ENCODE peak calls at places on chromosomes 3 and 15, in six cellular contexts. K, V, E, W, C and D are unnamed samples.

GRCh38 chr3:71652786-71653419 is 69.4 kb upstream of the FOXP1 start:
- DNase-seq in K (peak), V (no peak), E (no peak), W (peak), C (peak), D (peak)

GRCh38 chr15:59140422-59141226 is 35.7 kb downstream of the CCNB2 start:
- DNase-seq in K (no peak), V (no peak), E (no peak), W (no peak), C (no peak), D (peak)

GRCh38 chr3:133703915-133704314 is 42.2 kb upstream of the TOPBP1 start:
- DNase-seq in K (no peak), V (no peak), E (no peak), W (no peak), C (no peak), D (no peak)

GRCh38 chr15:90036806-90037509 is 35.8 kb downstream of the ZNF710 start:
- DNase-seq in K (no peak), V (no peak), E (no peak), W (no peak), C (no peak), D (no peak)

GRCh38 chr15:96331942-96332853 is 1.7 kb downstream of the NR2F2 start:
- DNase-seq in K (no peak), V (no peak), E (no peak), W (peak), C (no peak), D (no peak)

GRCh38 chr3:61594978-61595687 is 33.8 kb downstream of the PTPRG start:
- DNase-seq in K (no peak), V (no peak), E (no peak), W (peak), C (no peak), D (no peak)

GRCh38 chr3:184778426-184779332 is 33.3 kb upstream of the VPS8 start:
- DNase-seq in K (no peak), V (no peak), E (no peak), W (no peak), C (no peak), D (no peak)

GRCh38 chr3:147963711-147964110 is 554.5 kb downstream of the ZIC1 start:
- DNase-seq in K (no peak), V (no peak), E (no peak), W (no peak), C (peak), D (no peak)

GRCh38 chr3:78858910-78859309 is 908.9 kb downstream of the ROBO1 start:
- DNase-seq in K (no peak), V (no peak), E (no peak), W (no peak), C (no peak), D (no peak)

GRCh38 chr3:112689385-112689784 is 48.4 kb upstream of the CCDC80 start:
- DNase-seq in K (no peak), V (no peak), E (no peak), W (no peak), C (no peak), D (no peak)

GRCh38 chr3:101803152-101803782 is 24.3 kb downstream of the NXPE3 start:
- DNase-seq in K (peak), V (no peak), E (no peak), W (peak), C (peak), D (no peak)

GRCh38 chr15:92809880-92810361 is 90.2 kb upstream of the CHD2 start:
- DNase-seq in K (peak), V (peak), E (no peak), W (peak), C (no peak), D (no peak)

GRCh38 chr3:52176951-52177700 is 20.8 kb upstream of the ALAS1 start:
- DNase-seq in K (no peak), V (no peak), E (no peak), W (no peak), C (no peak), D (no peak)

GRCh38 chr15:47888721-47889120 is 171.4 kb downstream of the SEMA6D start:
- DNase-seq in K (no peak), V (no peak), E (no peak), W (no peak), C (no peak), D (no peak)

GRCh38 chr15:58159827-58160386 is 21.7 kb downstream of the AQP9 start:
- DNase-seq in K (no peak), V (no peak), E (no peak), W (no peak), C (no peak), D (no peak)

DNA sequence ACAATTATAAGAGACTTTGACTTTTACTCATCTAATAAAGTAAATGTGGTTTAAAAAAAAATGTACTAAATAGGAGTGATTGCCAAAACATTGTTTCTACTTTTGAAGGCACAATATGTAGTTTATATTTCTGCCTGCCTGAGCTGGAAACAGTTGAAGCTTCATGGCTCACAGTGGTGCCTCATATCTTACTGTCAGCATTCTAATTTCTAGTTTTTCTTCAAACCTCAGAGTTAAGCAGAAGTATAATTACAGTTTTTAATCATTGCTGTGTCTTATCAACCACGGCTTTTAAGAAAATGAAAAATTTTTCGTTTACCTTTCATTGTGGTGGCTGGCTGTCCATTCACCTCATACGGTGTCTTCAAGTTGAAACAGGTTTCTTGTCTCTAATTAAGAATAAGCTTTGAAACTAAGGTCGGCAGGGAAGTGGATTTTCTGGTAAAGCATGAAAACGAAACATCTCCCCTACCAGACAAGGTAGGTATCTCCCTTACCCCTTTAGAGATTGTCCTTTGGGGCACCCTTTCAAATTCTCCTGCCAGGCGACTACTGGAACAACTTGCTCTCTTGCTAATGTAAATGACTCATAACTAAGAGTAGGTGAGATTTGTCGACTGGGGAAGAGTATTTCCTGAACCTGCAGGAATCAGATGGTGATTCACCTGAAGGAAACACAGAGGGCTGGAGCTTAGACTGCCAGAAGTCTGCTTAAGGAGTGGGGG is at the start of gene GPR87:
- DNase-seq in K (no peak), V (no peak), E (no peak), W (no peak), C (no peak), D (peak)
- H3K4me3 ChIP-seq in K (no peak), V (no peak), E (no peak), W (no peak), C (no peak), D (peak)

GRCh38 chr3:149886957-149887356 is 73.9 kb downstream of the RNF13 start:
- DNase-seq in K (no peak), V (no peak), E (no peak), W (no peak), C (no peak), D (no peak)
- TF ChIP-seq CTCF in K (no peak), V (no peak), E (no peak), W (no peak), C (no peak), D (no peak)

GRCh38 chr3:161070980-161071663 is 34.0 kb downstream of the B3GALNT1 start:
- DNase-seq in K (no peak), V (no peak), E (no peak), W (no peak), C (no peak), D (no peak)
- H3K4me3 ChIP-seq in K (no peak), V (no peak), E (no peak), W (no peak), C (no peak), D (no peak)

GRCh38 chr15:63166219-63166618 is 8.9 kb upstream of the RPS27L start:
- DNase-seq in K (no peak), V (no peak), E (no peak), W (peak), C (no peak), D (no peak)
- TF ChIP-seq CTCF in K (no peak), V (peak), E (no peak), W (peak), C (no peak), D (no peak)

GRCh38 chr15:80403712-80404056 is 498 bp upstream of the ARNT2 start:
- DNase-seq in K (no peak), V (no peak), E (no peak), W (no peak), C (no peak), D (no peak)
- H3K4me3 ChIP-seq in K (peak), V (peak), E (peak), W (peak), C (peak), D (peak)

GRCh38 chr3:38843898-38844297 is 27.9 kb upstream of the SCN10A start:
- DNase-seq in K (no peak), V (no peak), E (no peak), W (peak), C (peak), D (no peak)
- TF ChIP-seq CTCF in K (no peak), V (peak), E (peak), W (peak), C (peak), D (peak)

GRCh38 chr3:62601238-62601856 is 228.0 kb upstream of the FEZF2 start:
- DNase-seq in K (no peak), V (no peak), E (peak), W (peak), C (no peak), D (no peak)
- H3K4me3 ChIP-seq in K (no peak), V (no peak), E (no peak), W (no peak), C (no peak), D (no peak)

GRCh38 chr15:78075490-78076230 is 1.9 kb downstream of the TBC1D2B start:
- DNase-seq in K (peak), V (peak), E (peak), W (peak), C (no peak), D (peak)

GRCh38 chr15:78077053-78077859 is at the start of gene TBC1D2B:
- DNase-seq in K (peak), V (peak), E (no peak), W (peak), C (no peak), D (no peak)

GRCh38 chr15:78079296-78080087 is 2.0 kb upstream of the TBC1D2B start:
- DNase-seq in K (no peak), V (no peak), E (no peak), W (no peak), C (no peak), D (no peak)

GRCh38 chr15:78077860-78078187 is 313 bp upstream of the TBC1D2B start:
- DNase-seq in K (no peak), V (no peak), E (no peak), W (no peak), C (no peak), D (no peak)

DNA sequence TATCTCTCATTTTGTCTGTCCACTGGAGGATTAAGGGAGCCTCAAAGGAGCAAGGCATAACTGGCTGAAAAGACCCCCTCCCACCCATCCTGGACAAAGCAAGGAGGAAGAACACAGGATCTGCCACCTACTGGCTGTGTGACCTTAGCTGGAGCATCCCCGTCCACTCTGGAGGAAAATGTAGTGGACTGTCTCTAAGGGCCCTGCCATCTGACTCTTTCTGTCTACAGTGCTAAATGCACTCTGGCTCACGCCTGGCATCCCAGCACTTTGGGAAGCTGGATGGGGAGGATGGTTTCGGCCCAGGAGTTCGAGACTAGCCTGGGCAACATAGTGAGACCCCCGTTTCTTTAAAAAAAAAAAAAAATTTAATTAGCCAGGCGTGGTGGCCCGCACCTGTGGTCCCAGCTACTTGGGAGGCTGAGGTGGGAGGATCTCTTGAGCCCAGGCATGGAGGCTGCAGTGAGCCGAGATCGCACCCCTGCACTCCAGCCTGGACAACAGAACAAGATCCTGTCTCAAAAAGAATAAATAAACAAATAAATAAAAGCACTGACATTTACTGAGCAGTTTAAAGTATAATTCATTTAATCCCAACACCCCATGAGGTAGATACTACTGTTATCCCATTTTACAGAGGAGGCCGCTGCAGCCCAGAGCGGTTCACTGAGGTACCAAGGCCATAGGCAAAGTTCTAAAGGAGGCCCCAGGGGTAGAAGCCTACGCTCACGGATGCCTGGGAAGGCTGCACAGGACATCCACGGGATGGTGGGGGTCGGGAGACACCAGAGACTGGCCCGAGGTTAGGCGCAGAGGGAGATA is 1.1 kb downstream of the TBC1D2B start:
- DNase-seq in K (no peak), V (no peak), E (no peak), W (no peak), C (no peak), D (no peak)
- TF ChIP-seq CTCF in K (no peak), V (peak), E (peak), W (peak), C (peak), D (no peak)

GRCh38 chr3:179957264-179957845 is 79.4 kb downstream of the PEX5L start:
- DNase-seq in K (no peak), V (no peak), E (no peak), W (no peak), C (no peak), D (no peak)

GRCh38 chr3:179958143-179958542 is 78.6 kb downstream of the PEX5L start:
- DNase-seq in K (no peak), V (no peak), E (no peak), W (no peak), C (no peak), D (no peak)

GRCh38 chr3:179956416-179956830 is 80.3 kb downstream of the PEX5L start:
- DNase-seq in K (no peak), V (no peak), E (no peak), W (no peak), C (no peak), D (no peak)

GRCh38 chr3:179955798-179956197 is 80.9 kb downstream of the PEX5L start:
- DNase-seq in K (no peak), V (no peak), E (no peak), W (no peak), C (no peak), D (no peak)

GRCh38 chr3:179954226-179954870 is 82.4 kb downstream of the PEX5L start:
- DNase-seq in K (no peak), V (no peak), E (no peak), W (no peak), C (no peak), D (no peak)
- H3K4me3 ChIP-seq in K (no peak), V (no peak), E (no peak), W (no peak), C (no peak), D (no peak)